ENCODE peak calls at places on chromosome 2, in seven cellular contexts. U, Q, E, V, O, Y and H are unnamed samples.

GRCh38 chr2:224847961-224848850 is 132.0 kb upstream of the CCDC195 start:
- DNase-seq in Y (no peak), O (no peak), U (peak), E (peak), Q (no peak), V (no peak), H (no peak)

GRCh38 chr2:58479557-58480120 is 238.5 kb upstream of the FANCL start:
- DNase-seq in U (no peak), O (no peak), V (no peak), Q (no peak), Y (peak), E (no peak), H (no peak)

GRCh38 chr2:120809151-120809550 is 73.5 kb downstream of the GLI2 start:
- DNase-seq in Q (no peak), U (no peak), E (no peak), V (no peak), O (no peak), Y (no peak), H (no peak)

GRCh38 chr2:189483571-189484415 is 42.5 kb downstream of the WDR75 start:
- DNase-seq in Y (no peak), Q (no peak), U (no peak), O (no peak), E (no peak), V (no peak), H (no peak)

GRCh38 chr2:49224426-49225010 is 70.2 kb upstream of the FSHR start:
- DNase-seq in U (no peak), V (no peak), Q (no peak), Y (no peak), O (no peak), E (no peak), H (no peak)

GRCh38 chr2:174442546-174443510 is 44.0 kb downstream of the GPR155 start:
- DNase-seq in V (no peak), O (no peak), Q (no peak), E (no peak), U (peak), Y (no peak), H (no peak)

GRCh38 chr2:74745766-74746165 is 88.2 kb upstream of the HK2 start:
- DNase-seq in Y (no peak), E (no peak), U (no peak), Q (no peak), O (no peak), V (no peak), H (no peak)

GRCh38 chr2:69835666-69836065 is 6.2 kb downstream of the GMCL1 start:
- DNase-seq in E (no peak), U (no peak), O (no peak), Y (no peak), V (no peak), Q (no peak), H (no peak)

GRCh38 chr2:235091421-235091820 is 139.6 kb downstream of the SH3BP4 start:
- DNase-seq in E (no peak), U (no peak), V (no peak), O (no peak), Q (no peak), Y (no peak), H (no peak)

GRCh38 chr2:137547842-137548241 is 416.4 kb upstream of the HNMT start:
- DNase-seq in Y (no peak), E (no peak), U (no peak), O (no peak), V (no peak), Q (no peak), H (no peak)

GRCh38 chr2:109182426-109182825 is 53.4 kb downstream of the SH3RF3 start:
- DNase-seq in V (no peak), Y (no peak), U (no peak), Q (no peak), O (no peak), E (no peak), H (no peak)

GRCh38 chr2:224781400-224781799 is 65.2 kb upstream of the CCDC195 start:
- DNase-seq in V (no peak), Q (no peak), O (no peak), U (no peak), Y (no peak), E (no peak), H (no peak)

GRCh38 chr2:241728627-241729026 is 5.8 kb upstream of the D2HGDH start:
- DNase-seq in E (peak), V (no peak), U (no peak), Y (no peak), Q (no peak), O (no peak), H (no peak)

GRCh38 chr2:36389081-36389480 is 33.5 kb downstream of the CRIM1 start:
- DNase-seq in O (no peak), Y (no peak), V (no peak), Q (no peak), U (peak), E (peak), H (no peak)

GRCh38 chr2:207528980-207529329 is 807 bp upstream of the CREB1 start:
- DNase-seq in E (peak), Q (peak), O (peak), Y (no peak), V (no peak), U (peak), H (peak)

GRCh38 chr2:235917506-235917905 is 250.7 kb downstream of the GBX2 start:
- DNase-seq in E (no peak), Y (no peak), U (no peak), V (no peak), O (no peak), Q (no peak), H (no peak)

GRCh38 chr2:174752403-174753037 is 11.8 kb downstream of the CHRNA1 start:
- DNase-seq in Q (no peak), O (no peak), Y (no peak), U (no peak), E (no peak), V (no peak), H (no peak)

GRCh38 chr2:70962885-70963878 is 15.2 kb upstream of the ANKRD53 start:
- DNase-seq in Y (no peak), O (no peak), E (no peak), U (no peak), V (no peak), Q (no peak), H (no peak)

GRCh38 chr2:238262496-238263122 is 22.8 kb upstream of the HES6 start:
- DNase-seq in U (no peak), O (no peak), V (no peak), E (no peak), Y (no peak), Q (no peak), H (no peak)

DNA sequence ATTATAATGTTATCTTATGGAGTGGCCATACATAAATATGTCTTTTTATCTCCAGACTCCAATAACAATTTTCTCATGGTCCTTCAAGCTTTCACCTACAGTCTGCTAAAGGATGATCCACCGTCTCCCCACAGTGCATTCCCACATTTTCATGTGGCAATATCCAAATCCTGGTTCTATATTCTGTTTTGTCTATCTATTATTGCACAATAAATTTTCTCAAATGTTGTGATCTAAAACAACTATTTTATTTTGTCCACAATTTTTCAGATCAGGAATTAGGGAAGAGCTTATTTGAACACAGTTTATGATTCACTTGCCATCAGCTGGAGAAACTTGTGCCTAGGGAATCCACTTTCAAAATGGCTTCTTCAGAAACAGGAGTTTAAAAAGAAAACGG is 614.4 kb upstream of the TMEFF2 start:
- DNase-seq in E (no peak), Q (no peak), O (no peak), V (no peak), U (no peak), Y (no peak), H (no peak)
- TF ChIP-seq MAX in E (no peak), Q (no peak), O (no peak), V (no peak), U (no peak), Y (no peak), H (no peak)

GRCh38 chr2:42457011-42457410 is 36.8 kb downstream of the KCNG3 start:
- DNase-seq in Q (no peak), E (no peak), V (no peak), Y (peak), U (peak), O (peak), H (peak)
- TF ChIP-seq CTCF in Q (no peak), E (peak), V (peak), Y (peak), U (no peak), O (no peak), H (peak)

DNA sequence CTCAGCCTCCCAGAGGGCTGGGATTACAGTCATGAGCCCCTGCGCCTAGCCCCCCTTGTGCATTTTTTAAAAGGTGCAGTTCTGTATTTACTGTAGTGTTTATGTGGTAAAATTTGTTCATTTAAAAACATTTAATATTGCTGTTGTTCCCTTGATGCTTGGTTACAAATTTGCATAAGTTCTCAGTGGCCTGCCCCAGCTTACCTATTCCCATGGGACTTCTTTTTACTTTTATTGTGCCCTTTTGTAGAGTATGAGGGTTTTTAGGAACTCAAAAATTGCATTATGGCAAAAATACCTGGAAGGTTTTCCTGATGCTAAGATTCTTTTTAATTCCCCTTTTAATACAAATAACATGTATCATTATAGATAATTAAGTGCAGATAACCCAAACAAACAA is 63.0 kb downstream of the DGKD start:
- DNase-seq in E (no peak), Y (no peak), Q (no peak), V (no peak), O (no peak), U (no peak), H (no peak)
- TF ChIP-seq MAX in E (no peak), Y (no peak), Q (no peak), V (no peak), O (no peak), U (no peak), H (no peak)

DNA sequence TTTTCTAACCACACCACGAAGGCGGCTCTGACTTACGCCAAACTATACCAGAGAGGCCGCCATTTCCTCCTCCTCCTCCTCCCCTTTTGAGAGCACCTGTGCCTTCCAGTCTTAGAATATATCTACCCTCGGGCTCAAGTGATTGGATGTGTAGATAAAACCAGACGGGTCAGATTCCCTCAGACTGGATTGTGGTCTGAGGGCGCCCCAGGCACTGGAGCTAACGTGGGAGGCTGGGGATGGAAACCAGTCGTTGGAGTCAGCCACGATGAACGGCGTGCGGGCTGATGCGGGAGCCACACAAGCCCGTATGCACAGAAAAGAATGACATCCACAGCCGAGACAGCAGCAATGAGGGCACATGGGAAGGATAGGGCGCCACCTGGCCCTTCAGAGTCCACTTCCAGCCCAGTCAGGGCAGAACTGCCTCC is 12.3 kb upstream of the ODC1 start:
- DNase-seq in V (no peak), O (no peak), E (no peak), U (no peak), Y (no peak), Q (no peak), H (no peak)
- TF ChIP-seq CTCF in V (no peak), O (peak), E (no peak), U (no peak), Y (no peak), Q (peak), H (no peak)

GRCh38 chr2:145919507-145919906 is 1399.6 kb upstream of the ZEB2 start:
- DNase-seq in Y (no peak), E (peak), U (no peak), V (no peak), O (no peak), Q (no peak), H (no peak)
- TF ChIP-seq MAX in Y (no peak), E (no peak), U (no peak), V (no peak), O (no peak), Q (no peak), H (no peak)

DNA sequence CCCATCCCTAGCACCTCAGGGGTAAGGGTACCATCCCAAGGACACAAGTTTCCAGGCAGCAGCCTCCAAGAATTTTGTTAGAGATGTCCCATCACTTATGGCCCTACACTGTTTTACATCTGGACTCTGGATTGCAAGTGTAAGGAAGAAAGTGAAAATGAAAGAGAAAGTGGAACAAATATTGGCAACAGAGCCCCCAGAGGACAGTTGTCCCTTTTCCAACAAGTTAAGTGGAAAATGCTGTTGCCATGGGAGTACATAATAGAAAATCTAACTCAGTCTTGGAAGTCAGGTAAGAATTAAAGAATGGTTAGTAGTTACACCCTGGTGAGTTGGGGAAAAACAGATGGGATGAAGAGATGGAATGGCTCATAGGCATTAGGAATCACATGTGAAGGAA is 50.6 kb downstream of the TTC21B start:
- DNase-seq in V (no peak), U (no peak), Q (no peak), Y (no peak), E (peak), O (peak), H (peak)
- TF ChIP-seq CTCF in V (no peak), U (no peak), Q (no peak), Y (no peak), E (no peak), O (no peak), H (no peak)